ENCODE peak calls at places on chromosomes 7 and 10, in nine cellular contexts. D, L, A, Q, Z, B, X, J and E are unnamed samples.

GRCh38 chr7:20407585-20408466 is 77.1 kb downstream of the ITGB8 start:
- DNase-seq in L (no peak), Z (peak; percentile 75), X (peak; percentile 80), A (peak; percentile 43), J (no peak), D (no peak), B (no peak), Q (peak; percentile 9), E (no peak)

GRCh38 chr10:114258274-114258840 is 19.3 kb downstream of the VWA2 start:
- DNase-seq in L (no peak), D (no peak), A (no peak), J (no peak), B (no peak), X (peak; percentile 31), Q (no peak), Z (no peak), E (peak; percentile 12)

GRCh38 chr10:79049931-79050895 is 18.6 kb upstream of the ZMIZ1 start:
- DNase-seq in J (no peak), Z (no peak), Q (no peak), B (no peak), X (no peak), A (peak; percentile 22), D (no peak), L (no peak), E (no peak)

GRCh38 chr7:71625534-71625933 is 493.6 kb downstream of the GALNT17 start:
- DNase-seq in L (no peak), D (no peak), X (no peak), Z (no peak), Q (no peak), J (no peak), A (no peak), B (no peak), E (no peak)

GRCh38 chr7:50610521-50611277 is 45.5 kb upstream of the DDC start:
- DNase-seq in B (peak; percentile 50), X (peak; percentile 28), J (no peak), Z (no peak), L (no peak), Q (no peak), A (peak; percentile 37), D (no peak), E (no peak)

GRCh38 chr7:32892521-32893224 is 1.1 kb upstream of the KBTBD2 start:
- DNase-seq in J (peak; percentile 37), A (peak; percentile 67), D (peak; percentile 77), Z (peak; percentile 69), X (peak; percentile 66), Q (peak; percentile 41), B (peak; percentile 59), L (no peak), E (peak; percentile 65)

GRCh38 chr10:88901206-88901605 is 21.2 kb downstream of the STAMBPL1 start:
- DNase-seq in Q (no peak), Z (no peak), B (no peak), X (no peak), A (no peak), J (no peak), D (no peak), L (no peak), E (no peak)

GRCh38 chr10:26555719-26556368 is 117.7 kb downstream of the APBB1IP start:
- DNase-seq in B (no peak), Q (peak; percentile 79), X (peak; percentile 51), L (peak; percentile 86), D (no peak), Z (peak; percentile 87), A (no peak), J (no peak), E (no peak)

GRCh38 chr7:27116521-27116946 is 14.0 kb downstream of the HOXA4 start:
- DNase-seq in D (no peak), L (no peak), Z (no peak), A (peak; percentile 22), B (no peak), Q (no peak), J (no peak), X (peak; percentile 42), E (no peak)

GRCh38 chr7:138670594-138670993 is 30.6 kb downstream of the SVOPL start:
- DNase-seq in B (no peak), J (no peak), Q (no peak), Z (no peak), D (no peak), L (no peak), A (no peak), X (no peak), E (no peak)

GRCh38 chr7:521221-522070 is 1.8 kb upstream of the PDGFA start:
- DNase-seq in B (no peak), A (peak; percentile 16), Z (no peak), X (no peak), D (no peak), J (peak; percentile 36), L (no peak), Q (peak; percentile 55), E (peak; percentile 61)

GRCh38 chr10:132441818-132442217 is 44.8 kb downstream of the PWWP2B start:
- DNase-seq in L (no peak), B (no peak), Z (no peak), A (no peak), J (no peak), Q (no peak), X (no peak), D (peak; percentile 23), E (no peak)

GRCh38 chr10:548212-548897 is 141.1 kb downstream of the DIP2C start:
- DNase-seq in A (no peak), B (no peak), L (no peak), D (no peak), J (no peak), Q (no peak), X (no peak), Z (no peak), E (no peak)

GRCh38 chr7:75915416-75916156 is 631 bp downstream of the POR start:
- DNase-seq in Q (no peak), J (peak; percentile 10), A (peak; percentile 22), X (peak; percentile 37), B (no peak), L (no peak), D (peak; percentile 75), Z (no peak), E (peak; percentile 53)

GRCh38 chr7:1068656-1069055 is 19.3 kb upstream of the GPER1 start:
- DNase-seq in A (no peak), Q (no peak), L (no peak), X (no peak), B (no peak), Z (no peak), D (no peak), J (no peak), E (no peak)

GRCh38 chr10:35642023-35642792 is at the start of gene FZD8:
- DNase-seq in L (peak; percentile 76), A (peak; percentile 90), B (peak; percentile 56), Q (peak; percentile 92), J (peak; percentile 93), D (peak; percentile 93), X (peak; percentile 89), Z (no peak), E (peak; percentile 88)

GRCh38 chr10:35641430-35642015 is 573 bp downstream of the FZD8 start:
- DNase-seq in L (no peak), Q (peak; percentile 42), B (no peak), Z (no peak), X (peak; percentile 30), J (peak; percentile 57), A (peak; percentile 42), D (no peak), E (peak; percentile 36)

GRCh38 chr10:35639651-35640311 is 2.3 kb downstream of the FZD8 start:
- DNase-seq in Q (peak; percentile 51), X (peak; percentile 33), J (peak; percentile 45), Z (no peak), B (no peak), A (peak; percentile 70), D (peak; percentile 76), L (no peak), E (peak; percentile 18)

GRCh38 chr10:35640474-35640873 is 1.6 kb downstream of the FZD8 start:
- DNase-seq in Z (no peak), A (peak; percentile 76), Q (peak; percentile 85), X (peak; percentile 69), J (peak; percentile 76), D (peak; percentile 86), L (no peak), B (no peak), E (peak; percentile 64)

GRCh38 chr10:35640951-35641429 is 1.1 kb downstream of the FZD8 start:
- DNase-seq in D (peak; percentile 87), A (peak; percentile 87), J (peak; percentile 68), Q (peak; percentile 90), B (peak; percentile 20), L (peak; percentile 54), X (peak; percentile 82), Z (no peak), E (peak; percentile 87)
- TF ChIP-seq CTCF in D (no peak), A (no peak), J (no peak), Q (no peak), B (no peak), L (no peak), X (no peak), Z (peak; percentile 3), E (no peak)

DNA sequence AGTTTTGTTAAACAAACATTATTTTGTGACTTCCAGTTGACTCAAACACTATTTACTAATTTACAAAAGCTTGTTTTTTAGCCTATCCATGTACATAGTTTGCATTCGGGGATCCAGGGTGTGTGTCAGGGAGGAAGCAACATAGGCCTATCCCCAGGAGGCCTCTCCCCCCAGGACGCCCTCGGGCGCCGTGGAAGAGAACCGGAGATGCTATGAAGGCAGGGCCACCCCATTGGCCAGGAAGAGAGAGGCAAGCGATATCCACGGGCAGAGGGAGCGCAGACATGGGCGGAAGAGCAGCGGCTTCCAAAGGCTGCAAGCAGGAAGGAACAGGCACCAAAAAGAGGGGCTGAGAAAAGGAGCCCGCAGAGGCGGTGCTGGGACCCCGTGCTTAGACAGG is 38.3 kb upstream of the EGFR start:
- DNase-seq in A (no peak), D (no peak), L (no peak), B (no peak), X (no peak), Z (no peak), Q (no peak), J (no peak), E (no peak)
- TF ChIP-seq CTCF in A (no peak), D (no peak), L (no peak), B (no peak), X (no peak), Z (no peak), Q (no peak), J (no peak), E (no peak)

GRCh38 chr7:51731086-51731485 is 414.5 kb upstream of the COBL start:
- DNase-seq in A (no peak), D (no peak), X (no peak), L (no peak), J (no peak), Q (no peak), Z (no peak), B (no peak), E (no peak)

GRCh38 chr7:51732066-51732465 is 415.5 kb upstream of the COBL start:
- DNase-seq in B (no peak), L (no peak), A (no peak), X (no peak), Q (no peak), J (no peak), Z (no peak), D (no peak), E (no peak)

GRCh38 chr7:51727441-51727840 is 410.8 kb upstream of the COBL start:
- DNase-seq in B (no peak), L (no peak), A (no peak), Z (no peak), J (no peak), X (no peak), Q (no peak), D (no peak), E (no peak)

GRCh38 chr7:51732951-51733350 is 416.3 kb upstream of the COBL start:
- DNase-seq in Z (no peak), X (no peak), B (no peak), L (no peak), D (no peak), Q (peak; percentile 1), J (no peak), A (no peak), E (no peak)
- TF ChIP-seq CTCF in Z (no peak), X (no peak), B (no peak), L (no peak), D (no peak), Q (no peak), J (no peak), A (no peak), E (no peak)

GRCh38 chr10:102132193-102132562 is 662 bp upstream of the PPRC1 start:
- DNase-seq in X (no peak), Z (no peak), Q (no peak), J (no peak), B (no peak), L (no peak), A (no peak), D (no peak), E (no peak)
- TF ChIP-seq CTCF in X (no peak), Z (no peak), Q (no peak), J (no peak), B (no peak), L (no peak), A (no peak), D (no peak), E (no peak)